ENCODE peak calls at places on chromosomes 7 and 10, in four cellular contexts. One of them, this sample, is unnamed.

GRCh38 chr10:92082583-92083280 is 159.2 kb downstream of the BTAF1 start:
- DNase-seq in AG04450: no peak
- DNase-seq in activated gamma-delta T cell treated with anti-CD3 and anti-CD28 coated beads, Interleukin-2, amount 50 U/mL, for 16 hours: no peak
- DNase-seq in LoVo: no peak
- DNase-seq in this sample: no peak

GRCh38 chr10:120979435-120980315 is 128.5 kb downstream of the WDR11 start:
- DNase-seq in activated gamma-delta T cell treated with anti-CD3 and anti-CD28 coated beads, Interleukin-2, amount 50 U/mL, for 16 hours: no peak
- DNase-seq in LoVo: peak; percentile 71
- DNase-seq in AG04450: no peak
- DNase-seq in this sample: peak; percentile 35

GRCh38 chr10:29798876-29799690 is 164.3 kb upstream of the SVIL start:
- DNase-seq in LoVo: no peak
- DNase-seq in AG04450: no peak
- DNase-seq in activated gamma-delta T cell treated with anti-CD3 and anti-CD28 coated beads, Interleukin-2, amount 50 U/mL, for 16 hours: no peak
- DNase-seq in this sample: no peak

GRCh38 chr7:150356265-150356897 is 12.2 kb upstream of the REPIN1 start:
- DNase-seq in LoVo: peak; percentile 47
- DNase-seq in AG04450: no peak
- DNase-seq in activated gamma-delta T cell treated with anti-CD3 and anti-CD28 coated beads, Interleukin-2, amount 50 U/mL, for 16 hours: no peak
- DNase-seq in this sample: peak; percentile 40

GRCh38 chr10:21675157-21675796 is 141.2 kb downstream of the MLLT10 start:
- DNase-seq in LoVo: peak; percentile 21
- DNase-seq in activated gamma-delta T cell treated with anti-CD3 and anti-CD28 coated beads, Interleukin-2, amount 50 U/mL, for 16 hours: no peak
- DNase-seq in AG04450: no peak
- DNase-seq in this sample: peak; percentile 62

GRCh38 chr10:91944880-91945630 is 21.5 kb downstream of the BTAF1 start:
- DNase-seq in activated gamma-delta T cell treated with anti-CD3 and anti-CD28 coated beads, Interleukin-2, amount 50 U/mL, for 16 hours: no peak
- DNase-seq in LoVo: no peak
- DNase-seq in AG04450: no peak
- DNase-seq in this sample: no peak

GRCh38 chr7:94028768-94029167 is 24.6 kb upstream of the BET1 start:
- DNase-seq in AG04450: no peak
- DNase-seq in LoVo: peak; percentile 11
- DNase-seq in activated gamma-delta T cell treated with anti-CD3 and anti-CD28 coated beads, Interleukin-2, amount 50 U/mL, for 16 hours: no peak
- DNase-seq in this sample: no peak

GRCh38 chr7:80307251-80307856 is 172.7 kb downstream of the GNAI1 start:
- DNase-seq in LoVo: no peak
- DNase-seq in activated gamma-delta T cell treated with anti-CD3 and anti-CD28 coated beads, Interleukin-2, amount 50 U/mL, for 16 hours: no peak
- DNase-seq in AG04450: no peak
- DNase-seq in this sample: peak; percentile 36

GRCh38 chr10:35822316-35822715 is 180.2 kb upstream of the FZD8 start:
- DNase-seq in AG04450: no peak
- DNase-seq in LoVo: no peak
- DNase-seq in activated gamma-delta T cell treated with anti-CD3 and anti-CD28 coated beads, Interleukin-2, amount 50 U/mL, for 16 hours: no peak
- DNase-seq in this sample: no peak

GRCh38 chr7:79293655-79294142 is 159.8 kb downstream of the MAGI2 start:
- DNase-seq in AG04450: no peak
- DNase-seq in activated gamma-delta T cell treated with anti-CD3 and anti-CD28 coated beads, Interleukin-2, amount 50 U/mL, for 16 hours: no peak
- DNase-seq in LoVo: no peak
- DNase-seq in this sample: peak; percentile 71

GRCh38 chr10:77807706-77808105 is 118.8 kb downstream of the DLG5 start:
- DNase-seq in AG04450: no peak
- DNase-seq in LoVo: no peak
- DNase-seq in activated gamma-delta T cell treated with anti-CD3 and anti-CD28 coated beads, Interleukin-2, amount 50 U/mL, for 16 hours: no peak
- DNase-seq in this sample: no peak

GRCh38 chr7:3239291-3239691 is 61.8 kb upstream of the SDK1 start:
- DNase-seq in LoVo: no peak
- DNase-seq in activated gamma-delta T cell treated with anti-CD3 and anti-CD28 coated beads, Interleukin-2, amount 50 U/mL, for 16 hours: no peak
- DNase-seq in AG04450: no peak
- DNase-seq in this sample: no peak

GRCh38 chr10:21519981-21520436 is 5.5 kb downstream of the SKIDA1 start:
- DNase-seq in LoVo: no peak
- DNase-seq in AG04450: no peak
- DNase-seq in activated gamma-delta T cell treated with anti-CD3 and anti-CD28 coated beads, Interleukin-2, amount 50 U/mL, for 16 hours: no peak
- DNase-seq in this sample: no peak

GRCh38 chr10:128030498-128031072 is 95.6 kb downstream of the MKI67 start:
- DNase-seq in LoVo: no peak
- DNase-seq in activated gamma-delta T cell treated with anti-CD3 and anti-CD28 coated beads, Interleukin-2, amount 50 U/mL, for 16 hours: no peak
- DNase-seq in AG04450: no peak
- DNase-seq in this sample: no peak

GRCh38 chr10:26857991-26858706 is 2.6 kb downstream of the ABI1 start:
- DNase-seq in LoVo: no peak
- DNase-seq in activated gamma-delta T cell treated with anti-CD3 and anti-CD28 coated beads, Interleukin-2, amount 50 U/mL, for 16 hours: no peak
- DNase-seq in AG04450: no peak
- DNase-seq in this sample: no peak

GRCh38 chr7:34107306-34107705 is 202.0 kb downstream of the BMPER start:
- DNase-seq in activated gamma-delta T cell treated with anti-CD3 and anti-CD28 coated beads, Interleukin-2, amount 50 U/mL, for 16 hours: no peak
- DNase-seq in AG04450: no peak
- DNase-seq in LoVo: no peak
- DNase-seq in this sample: no peak

GRCh38 chr7:92034116-92034515 is 93.5 kb downstream of the AKAP9 start:
- DNase-seq in activated gamma-delta T cell treated with anti-CD3 and anti-CD28 coated beads, Interleukin-2, amount 50 U/mL, for 16 hours: no peak
- DNase-seq in AG04450: no peak
- DNase-seq in LoVo: no peak
- DNase-seq in this sample: no peak

GRCh38 chr10:72561745-72562166 is 64.1 kb downstream of the MICU1 start:
- DNase-seq in activated gamma-delta T cell treated with anti-CD3 and anti-CD28 coated beads, Interleukin-2, amount 50 U/mL, for 16 hours: no peak
- DNase-seq in LoVo: no peak
- DNase-seq in AG04450: no peak
- DNase-seq in this sample: no peak

GRCh38 chr7:144738708-144739314 is 97.0 kb downstream of the TPK1 start:
- DNase-seq in AG04450: no peak
- DNase-seq in activated gamma-delta T cell treated with anti-CD3 and anti-CD28 coated beads, Interleukin-2, amount 50 U/mL, for 16 hours: no peak
- DNase-seq in LoVo: peak; percentile 61
- DNase-seq in this sample: peak; percentile 1

GRCh38 chr7:6171532-6172330 is 100.7 kb downstream of the CYTH3 start:
- DNase-seq in activated gamma-delta T cell treated with anti-CD3 and anti-CD28 coated beads, Interleukin-2, amount 50 U/mL, for 16 hours: no peak
- DNase-seq in AG04450: no peak
- DNase-seq in LoVo: no peak
- DNase-seq in this sample: no peak

GRCh38 chr7:158275711-158276413 is 311.8 kb downstream of the PTPRN2 start:
- DNase-seq in AG04450: no peak
- DNase-seq in LoVo: no peak
- DNase-seq in activated gamma-delta T cell treated with anti-CD3 and anti-CD28 coated beads, Interleukin-2, amount 50 U/mL, for 16 hours: no peak
- DNase-seq in this sample: no peak

GRCh38 chr7:45435846-45436245 is 138.3 kb upstream of the ADCY1 start:
- DNase-seq in LoVo: peak; percentile 39
- DNase-seq in activated gamma-delta T cell treated with anti-CD3 and anti-CD28 coated beads, Interleukin-2, amount 50 U/mL, for 16 hours: no peak
- DNase-seq in AG04450: no peak
- DNase-seq in this sample: peak; percentile 8

GRCh38 chr10:28254290-28254985 is 48.4 kb downstream of the MPP7 start:
- DNase-seq in activated gamma-delta T cell treated with anti-CD3 and anti-CD28 coated beads, Interleukin-2, amount 50 U/mL, for 16 hours: no peak
- DNase-seq in LoVo: no peak
- DNase-seq in AG04450: peak; percentile 6
- DNase-seq in this sample: no peak

GRCh38 chr10:69439813-69440506 is 11.3 kb upstream of the TSPAN15 start:
- DNase-seq in AG04450: no peak
- DNase-seq in activated gamma-delta T cell treated with anti-CD3 and anti-CD28 coated beads, Interleukin-2, amount 50 U/mL, for 16 hours: no peak
- DNase-seq in LoVo: no peak
- DNase-seq in this sample: no peak

GRCh38 chr7:103702454-103702853 is 256.4 kb upstream of the SLC26A5 start:
- DNase-seq in AG04450: no peak
- DNase-seq in activated gamma-delta T cell treated with anti-CD3 and anti-CD28 coated beads, Interleukin-2, amount 50 U/mL, for 16 hours: no peak
- DNase-seq in LoVo: no peak
- DNase-seq in this sample: no peak

GRCh38 chr7:106021211-106022067 is 58.4 kb downstream of the CDHR3 start:
- DNase-seq in AG04450: no peak
- DNase-seq in activated gamma-delta T cell treated with anti-CD3 and anti-CD28 coated beads, Interleukin-2, amount 50 U/mL, for 16 hours: no peak
- DNase-seq in LoVo: no peak
- DNase-seq in this sample: no peak

GRCh38 chr10:62036186-62037081 is 134.9 kb downstream of the ARID5B start:
- DNase-seq in activated gamma-delta T cell treated with anti-CD3 and anti-CD28 coated beads, Interleukin-2, amount 50 U/mL, for 16 hours: no peak
- DNase-seq in AG04450: no peak
- DNase-seq in LoVo: no peak
- DNase-seq in this sample: no peak

GRCh38 chr7:121020243-121020642 is 31.7 kb downstream of the CPED1 start:
- DNase-seq in AG04450: no peak
- DNase-seq in activated gamma-delta T cell treated with anti-CD3 and anti-CD28 coated beads, Interleukin-2, amount 50 U/mL, for 16 hours: no peak
- DNase-seq in LoVo: no peak
- DNase-seq in this sample: no peak

GRCh38 chr7:137990251-137990901 is 11.5 kb downstream of the CREB3L2 start:
- DNase-seq in AG04450: peak; percentile 86
- DNase-seq in LoVo: no peak
- DNase-seq in activated gamma-delta T cell treated with anti-CD3 and anti-CD28 coated beads, Interleukin-2, amount 50 U/mL, for 16 hours: no peak
- DNase-seq in this sample: no peak

GRCh38 chr10:62599161-62599560 is 205.4 kb upstream of the ADO start:
- DNase-seq in LoVo: no peak
- DNase-seq in activated gamma-delta T cell treated with anti-CD3 and anti-CD28 coated beads, Interleukin-2, amount 50 U/mL, for 16 hours: no peak
- DNase-seq in AG04450: no peak
- DNase-seq in this sample: no peak

GRCh38 chr10:114629824-114630430 is 28.1 kb downstream of the ABLIM1 start:
- DNase-seq in LoVo: no peak
- DNase-seq in activated gamma-delta T cell treated with anti-CD3 and anti-CD28 coated beads, Interleukin-2, amount 50 U/mL, for 16 hours: no peak
- DNase-seq in AG04450: no peak
- DNase-seq in this sample: no peak

This sample was measured in A549.